ENCODE peak calls at places on chromosomes 2 and 18, in four cellular contexts. V is activated T-cell treated with anti-CD3 and anti-CD28 coated beads, Interleukin-2, amount 50 U/mL, for 72 hours; U is astrocyte of the hippocampus; Q is G401. B is an unnamed sample.

GRCh38 chr2:239225921-239226561 is 174.8 kb downstream of the HDAC4 start:
- DNase-seq in V (no peak), U (peak), Q (no peak), B (no peak)

GRCh38 chr2:233244818-233245217 is 6.7 kb upstream of the ATG16L1 start:
- DNase-seq in V (no peak), U (no peak), Q (no peak), B (no peak)

GRCh38 chr2:131056204-131056975 is 36.9 kb downstream of the FAM168B start:
- DNase-seq in V (no peak), U (no peak), Q (peak), B (no peak)

GRCh38 chr2:219038600-219038999 is 2.7 kb downstream of the CFAP65 start:
- DNase-seq in V (no peak), U (no peak), Q (no peak), B (no peak)

GRCh38 chr2:12733846-12734245 is 17.1 kb downstream of the TRIB2 start:
- DNase-seq in V (no peak), U (no peak), Q (peak), B (no peak)

GRCh38 chr2:120667981-120668380 is 67.7 kb upstream of the GLI2 start:
- DNase-seq in V (no peak), U (no peak), Q (no peak), B (no peak)

GRCh38 chr2:239953418-239954061 is 71.6 kb downstream of the NDUFA10 start:
- DNase-seq in V (no peak), U (peak), Q (peak), B (no peak)

GRCh38 chr2:65658871-65659270 is 226.5 kb upstream of the SPRED2 start:
- DNase-seq in V (no peak), U (peak), Q (no peak), B (no peak)

GRCh38 chr18:51128533-51128932 is 68.9 kb downstream of the MEX3C start:
- DNase-seq in V (no peak), U (no peak), Q (no peak), B (no peak)

GRCh38 chr2:7027436-7027835 is 110.2 kb downstream of the RNF144A start:
- DNase-seq in V (no peak), U (no peak), Q (no peak), B (no peak)

GRCh38 chr2:235868224-235868623 is 300.0 kb downstream of the GBX2 start:
- DNase-seq in V (no peak), U (no peak), Q (no peak), B (no peak)

GRCh38 chr2:144414324-144414845 is 105.5 kb downstream of the ZEB2 start:
- DNase-seq in V (peak), U (peak), Q (no peak), B (peak)

GRCh38 chr2:1914541-1915165 is 170.3 kb upstream of the PXDN start:
- DNase-seq in V (no peak), U (no peak), Q (no peak), B (no peak)

GRCh38 chr18:59140287-59140885 is 702 bp downstream of the SEC11C start:
- DNase-seq in V (no peak), U (peak), Q (peak), B (no peak)

GRCh38 chr2:20447437-20448245 is 767 bp downstream of the RHOB start:
- DNase-seq in V (peak), U (peak), Q (peak), B (peak)

GRCh38 chr2:64606495-64607363 is 47.0 kb downstream of the SERTAD2 start:
- DNase-seq in V (peak), U (no peak), Q (no peak), B (peak)

GRCh38 chr2:29629495-29629894 is 291.9 kb downstream of the ALK start:
- DNase-seq in V (no peak), U (no peak), Q (no peak), B (no peak)